ENCODE peak calls at places on chromosomes 6 and 20, in five cellular contexts. One of them, this sample, is unnamed.

GRCh38 chr6:11854418-11855165 is 76.0 kb upstream of the ADTRP start:
- DNase-seq in IMR-90: peak; percentile 89
- DNase-seq in HL-60: no peak
- DNase-seq in choroid plexus epithelial cell: peak; percentile 74
- DNase-seq in midbrain: no peak
- DNase-seq in this sample: no peak

GRCh38 chr6:5287205-5287965 is 26.1 kb downstream of the FARS2 start:
- DNase-seq in IMR-90: peak; percentile 88
- DNase-seq in midbrain: no peak
- DNase-seq in choroid plexus epithelial cell: peak; percentile 88
- DNase-seq in HL-60: no peak
- DNase-seq in this sample: no peak

GRCh38 chr20:11912013-11912663 is 5.6 kb upstream of the BTBD3 start:
- DNase-seq in choroid plexus epithelial cell: peak; percentile 51
- DNase-seq in HL-60: no peak
- DNase-seq in IMR-90: no peak
- DNase-seq in midbrain: peak; percentile 7
- DNase-seq in this sample: peak; percentile 56

GRCh38 chr20:56554869-56555268 is 21.8 kb downstream of the FAM209B start:
- DNase-seq in HL-60: peak; percentile 83
- DNase-seq in midbrain: peak; percentile 31
- DNase-seq in choroid plexus epithelial cell: peak; percentile 98
- DNase-seq in IMR-90: peak; percentile 90
- DNase-seq in this sample: peak; percentile 52

GRCh38 chr6:6901205-6901719 is 206.5 kb upstream of the RREB1 start:
- DNase-seq in midbrain: no peak
- DNase-seq in IMR-90: no peak
- DNase-seq in HL-60: no peak
- DNase-seq in choroid plexus epithelial cell: no peak
- DNase-seq in this sample: no peak

GRCh38 chr6:77740380-77740779 is 87.5 kb downstream of the MEI4 start:
- DNase-seq in choroid plexus epithelial cell: peak; percentile 67
- DNase-seq in midbrain: no peak
- DNase-seq in HL-60: no peak
- DNase-seq in IMR-90: peak; percentile 8
- DNase-seq in this sample: no peak

GRCh38 chr20:46939031-46939430 is 44.4 kb downstream of the EYA2 start:
- DNase-seq in HL-60: no peak
- DNase-seq in choroid plexus epithelial cell: peak; percentile 33
- DNase-seq in IMR-90: no peak
- DNase-seq in midbrain: no peak
- DNase-seq in this sample: peak; percentile 8

GRCh38 chr6:167574431-167575097 is 249.7 kb downstream of the TTLL2 start:
- DNase-seq in choroid plexus epithelial cell: no peak
- DNase-seq in midbrain: no peak
- DNase-seq in HL-60: no peak
- DNase-seq in IMR-90: no peak
- DNase-seq in this sample: no peak

GRCh38 chr20:711526-711925 is 35.9 kb upstream of the SCRT2 start:
- DNase-seq in IMR-90: no peak
- DNase-seq in midbrain: no peak
- DNase-seq in choroid plexus epithelial cell: no peak
- DNase-seq in HL-60: no peak
- DNase-seq in this sample: no peak

GRCh38 chr6:3317741-3318211 is 59.0 kb downstream of the PSMG4 start:
- DNase-seq in choroid plexus epithelial cell: no peak
- DNase-seq in IMR-90: peak; percentile 34
- DNase-seq in HL-60: no peak
- DNase-seq in midbrain: no peak
- DNase-seq in this sample: no peak

GRCh38 chr6:20129290-20130088 is 82.8 kb downstream of the MBOAT1 start:
- DNase-seq in IMR-90: peak; percentile 10
- DNase-seq in HL-60: no peak
- DNase-seq in midbrain: no peak
- DNase-seq in choroid plexus epithelial cell: no peak
- DNase-seq in this sample: no peak

This sample was measured in cerebellar cortex.